ENCODE peak calls at places on chromosome 10, in four cellular contexts. T is SK-N-SH, F is endothelial cell, L is uterus. O is an unnamed sample.

GRCh38 chr10:49138361-49138891 is 4.6 kb upstream of the FAM170B start:
- DNase-seq in T (no peak), F (no peak), L (peak; percentile 56), O (no peak)

GRCh38 chr10:105700327-105700726 is 1059.2 kb downstream of the SORCS3 start:
- DNase-seq in T (no peak), F (no peak), L (no peak), O (peak; percentile 44)

GRCh38 chr10:86971146-86971991 is 3.1 kb downstream of the ADIRF start:
- DNase-seq in T (peak; percentile 41), F (peak; percentile 66), L (peak; percentile 98), O (peak; percentile 76)

GRCh38 chr10:117878626-117879025 is 168.1 kb downstream of the RAB11FIP2 start:
- DNase-seq in T (no peak), F (no peak), L (no peak), O (no peak)

GRCh38 chr10:26331376-26331775 is 106.8 kb upstream of the APBB1IP start:
- DNase-seq in T (no peak), F (no peak), L (no peak), O (no peak)

GRCh38 chr10:79183468-79183865 is 114.7 kb downstream of the ZMIZ1 start:
- DNase-seq in T (no peak), F (no peak), L (no peak), O (no peak)

GRCh38 chr10:71150811-71151210 is 61.6 kb upstream of the UNC5B start:
- DNase-seq in T (no peak), F (no peak), L (no peak), O (no peak)

GRCh38 chr10:33071857-33072256 is 113.8 kb upstream of the ITGB1 start:
- DNase-seq in T (no peak), F (no peak), L (no peak), O (peak; percentile 78)

GRCh38 chr10:62626817-62627216 is 177.7 kb upstream of the ADO start:
- DNase-seq in T (no peak), F (no peak), L (no peak), O (peak; percentile 36)

GRCh38 chr10:34017281-34017680 is 682.8 kb upstream of the NRP1 start:
- DNase-seq in T (no peak), F (no peak), L (no peak), O (peak; percentile 87)

GRCh38 chr10:35735412-35735811 is 93.3 kb upstream of the FZD8 start:
- DNase-seq in T (no peak), F (no peak), L (no peak), O (no peak)

GRCh38 chr10:24952146-24952700 is at the start of gene PRTFDC1:
- DNase-seq in T (no peak), F (peak; percentile 48), L (peak; percentile 63), O (peak; percentile 74)

GRCh38 chr10:130658687-130659290 is 522.6 kb downstream of the GLRX3 start:
- DNase-seq in T (no peak), F (no peak), L (no peak), O (no peak)

GRCh38 chr10:122207596-122207995 is 63.5 kb upstream of the BTBD16 start:
- DNase-seq in T (no peak), F (peak; percentile 38), L (no peak), O (no peak)

GRCh38 chr10:122206471-122207065 is 64.5 kb upstream of the BTBD16 start:
- DNase-seq in T (no peak), F (no peak), L (no peak), O (no peak)

GRCh38 chr10:122207135-122207534 is 64.0 kb upstream of the BTBD16 start:
- DNase-seq in T (no peak), F (no peak), L (no peak), O (no peak)

GRCh38 chr10:122201401-122201800 is 69.7 kb upstream of the BTBD16 start:
- DNase-seq in T (no peak), F (no peak), L (no peak), O (no peak)

DNA sequence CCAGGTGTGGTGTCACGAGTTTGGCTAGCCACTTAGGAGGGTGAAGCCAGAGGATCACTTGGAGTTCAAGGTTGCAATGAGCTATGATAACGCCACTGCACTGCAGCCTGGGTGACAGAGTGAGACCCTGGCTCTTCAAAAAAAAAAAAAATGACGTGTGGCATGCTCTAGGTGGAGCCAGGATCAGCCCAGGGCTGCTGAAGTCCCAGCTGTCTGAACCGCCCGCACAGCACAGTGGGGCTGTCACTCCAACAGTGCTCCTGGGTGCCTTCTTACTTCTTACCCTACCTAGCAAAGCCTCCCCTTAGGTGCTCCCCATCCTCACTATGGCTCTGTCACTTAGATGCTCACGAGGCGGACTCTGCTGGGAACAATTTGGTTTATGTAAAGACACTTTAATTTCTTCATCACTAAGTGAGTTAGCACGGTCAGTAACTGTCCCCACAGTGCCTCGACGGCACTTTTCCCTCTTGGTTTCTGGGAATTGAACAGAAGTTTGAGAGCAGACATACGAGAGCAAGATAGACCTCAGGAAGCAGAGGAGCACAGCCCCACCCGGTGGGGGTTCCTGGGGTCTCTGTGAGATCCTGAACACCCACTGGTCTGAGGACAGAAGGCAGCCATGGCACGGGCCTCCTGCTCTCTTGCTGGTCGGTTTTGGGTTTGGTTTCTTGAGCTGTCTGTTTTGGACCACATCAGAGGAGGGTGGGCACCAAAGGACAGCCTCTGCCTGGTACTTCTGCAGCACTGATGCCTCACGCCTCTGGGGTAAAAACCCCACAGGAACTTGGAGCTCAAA is 66.2 kb upstream of the BTBD16 start:
- DNase-seq in T (no peak), F (no peak), L (no peak), O (no peak)
- TF ChIP-seq CTCF in T (no peak), F (no peak), L (no peak), O (no peak)

GRCh38 chr10:92839191-92840085 is 8.9 kb upstream of the EXOC6 start:
- DNase-seq in T (peak; percentile 63), F (peak; percentile 76), L (peak; percentile 24), O (peak; percentile 90)
- TF ChIP-seq CTCF in T (peak; percentile 50), F (peak; percentile 72), L (no peak), O (peak; percentile 98)

GRCh38 chr10:13518076-13518692 is 10.6 kb downstream of the BEND7 start:
- DNase-seq in T (no peak), F (peak; percentile 35), L (no peak), O (peak; percentile 74)
- TF ChIP-seq CTCF in T (no peak), F (no peak), L (no peak), O (peak; percentile 81)

GRCh38 chr10:32048282-32048681 is 7.9 kb downstream of the KIF5B start:
- DNase-seq in T (no peak), F (no peak), L (no peak), O (no peak)
- TF ChIP-seq CTCF in T (no peak), F (no peak), L (no peak), O (no peak)

GRCh38 chr10:17249820-17250219 is 21.8 kb downstream of the VIM start:
- DNase-seq in T (peak; percentile 12), F (no peak), L (no peak), O (peak; percentile 30)
- TF ChIP-seq CTCF in T (peak; percentile 59), F (peak; percentile 36), L (no peak), O (peak; percentile 69)

GRCh38 chr10:46220872-46221538 is 65.8 kb upstream of the ANTXRL start:
- DNase-seq in T (no peak), F (no peak), L (no peak), O (peak; percentile 22)
- TF ChIP-seq CTCF in T (peak; percentile 35), F (peak; percentile 63), L (no peak), O (peak; percentile 10)

GRCh38 chr10:44986670-44987069 is 8.1 kb upstream of the DEPP1 start:
- DNase-seq in T (no peak), F (no peak), L (no peak), O (no peak)
- TF ChIP-seq CTCF in T (no peak), F (no peak), L (no peak), O (no peak)

O was measured in GM23338.